ENCODE peak calls at places on chromosomes 2 and 18, in five cellular contexts. V, Z, G, C and F are unnamed samples.

GRCh38 chr18:58512161-58512581 is 116.7 kb downstream of the ALPK2 start:
- DNase-seq in Z (no peak), C (no peak), G (peak; percentile 52), V (no peak), F (no peak)

GRCh38 chr2:105849431-105850179 is 104.9 kb downstream of the NCK2 start:
- DNase-seq in C (no peak), Z (no peak), G (no peak), V (no peak), F (no peak)

GRCh38 chr2:28521663-28522062 is 25.8 kb downstream of the PLB1 start:
- DNase-seq in G (no peak), C (no peak), V (no peak), Z (no peak), F (no peak)

GRCh38 chr2:70560040-70560439 is 6.4 kb upstream of the TGFA start:
- DNase-seq in C (no peak), Z (no peak), G (no peak), V (no peak), F (no peak)

GRCh38 chr2:144350151-144350802 is 169.6 kb downstream of the ZEB2 start:
- DNase-seq in C (peak; percentile 35), G (no peak), Z (peak; percentile 34), V (no peak), F (peak; percentile 44)

GRCh38 chr2:223944166-223944703 is 900 bp downstream of the WDFY1 start:
- DNase-seq in C (peak; percentile 48), Z (no peak), G (no peak), V (peak; percentile 28), F (peak; percentile 40)

GRCh38 chr2:141417246-141417797 is 713.5 kb downstream of the LRP1B start:
- DNase-seq in Z (no peak), C (no peak), V (no peak), G (no peak), F (peak; percentile 10)

GRCh38 chr18:12518326-12518725 is 110.6 kb downstream of the PRELID3A start:
- DNase-seq in Z (no peak), C (peak; percentile 53), V (no peak), G (no peak), F (peak; percentile 56)

GRCh38 chr2:15278296-15278695 is 282.8 kb downstream of the NBAS start:
- DNase-seq in V (no peak), Z (no peak), C (no peak), G (no peak), F (no peak)

GRCh38 chr2:174688079-174688478 is 76.2 kb downstream of the CHRNA1 start:
- DNase-seq in C (peak; percentile 47), V (no peak), Z (no peak), G (no peak), F (peak; percentile 53)

GRCh38 chr2:239936838-239937581 is 88.1 kb downstream of the NDUFA10 start:
- DNase-seq in V (peak; percentile 5), Z (no peak), C (no peak), G (peak; percentile 7), F (no peak)

GRCh38 chr2:12931211-12931844 is 214.6 kb downstream of the TRIB2 start:
- DNase-seq in Z (peak; percentile 34), V (no peak), G (no peak), C (peak; percentile 50), F (peak; percentile 79)

GRCh38 chr2:147327636-147328035 is 517.2 kb upstream of the ACVR2A start:
- DNase-seq in G (no peak), V (no peak), C (no peak), Z (no peak), F (no peak)

GRCh38 chr2:164115806-164116205 is 380.0 kb upstream of the FIGN start:
- DNase-seq in G (no peak), Z (no peak), C (no peak), V (no peak), F (no peak)